ENCODE peak calls at places on chromosomes 12 and 14, in seven cellular contexts. One of them, this sample, is unnamed.

GRCh38 chr12:93292213-93292612 is 85.5 kb upstream of the NUDT4 start:
- DNase-seq in prostate gland: no peak
- DNase-seq in GM04504: no peak
- DNase-seq in cerebellum: no peak
- DNase-seq in uterus: no peak
- DNase-seq in fibroblast of the aortic adventitia: no peak
- DNase-seq in right lobe of liver: no peak
- DNase-seq in this sample: no peak

GRCh38 chr14:74302160-74302628 is 540 bp downstream of the ABCD4 start:
- DNase-seq in GM04504: peak; percentile 21
- DNase-seq in cerebellum: peak; percentile 58
- DNase-seq in prostate gland: no peak
- DNase-seq in fibroblast of the aortic adventitia: peak; percentile 68
- DNase-seq in right lobe of liver: no peak
- DNase-seq in uterus: no peak
- DNase-seq in this sample: peak; percentile 72

GRCh38 chr14:37401093-37401492 is 194.0 kb downstream of the FOXA1 start:
- DNase-seq in prostate gland: no peak
- DNase-seq in uterus: no peak
- DNase-seq in fibroblast of the aortic adventitia: no peak
- DNase-seq in right lobe of liver: no peak
- DNase-seq in cerebellum: no peak
- DNase-seq in GM04504: no peak
- DNase-seq in this sample: no peak

GRCh38 chr12:131817241-131817640 is 11.0 kb upstream of the MMP17 start:
- DNase-seq in fibroblast of the aortic adventitia: no peak
- DNase-seq in prostate gland: no peak
- DNase-seq in cerebellum: no peak
- DNase-seq in uterus: no peak
- DNase-seq in right lobe of liver: no peak
- DNase-seq in GM04504: no peak
- DNase-seq in this sample: no peak

GRCh38 chr14:32662234-32662633 is 276.4 kb upstream of the NPAS3 start:
- DNase-seq in cerebellum: no peak
- DNase-seq in GM04504: peak; percentile 14
- DNase-seq in right lobe of liver: no peak
- DNase-seq in fibroblast of the aortic adventitia: no peak
- DNase-seq in uterus: no peak
- DNase-seq in prostate gland: no peak
- DNase-seq in this sample: no peak

GRCh38 chr12:2749580-2749979 is 45.2 kb upstream of the FKBP4 start:
- DNase-seq in uterus: no peak
- DNase-seq in cerebellum: no peak
- DNase-seq in right lobe of liver: no peak
- DNase-seq in prostate gland: no peak
- DNase-seq in GM04504: no peak
- DNase-seq in fibroblast of the aortic adventitia: no peak
- DNase-seq in this sample: no peak

GRCh38 chr12:10529603-10530002 is 23.9 kb downstream of the EIF2S3B start:
- DNase-seq in right lobe of liver: no peak
- DNase-seq in cerebellum: no peak
- DNase-seq in GM04504: no peak
- DNase-seq in prostate gland: no peak
- DNase-seq in fibroblast of the aortic adventitia: no peak
- DNase-seq in uterus: no peak
- DNase-seq in this sample: no peak

GRCh38 chr14:63383776-63384367 is 65.1 kb upstream of the GPHB5 start:
- DNase-seq in prostate gland: no peak
- DNase-seq in uterus: no peak
- DNase-seq in right lobe of liver: no peak
- DNase-seq in cerebellum: no peak
- DNase-seq in GM04504: no peak
- DNase-seq in fibroblast of the aortic adventitia: no peak
- DNase-seq in this sample: no peak

GRCh38 chr12:79597910-79598309 is 92.9 kb downstream of the PAWR start:
- DNase-seq in fibroblast of the aortic adventitia: no peak
- DNase-seq in uterus: no peak
- DNase-seq in GM04504: peak; percentile 8
- DNase-seq in right lobe of liver: no peak
- DNase-seq in prostate gland: no peak
- DNase-seq in cerebellum: no peak
- DNase-seq in this sample: no peak

GRCh38 chr14:61608245-61609142 is 86.8 kb upstream of the HIF1A start:
- DNase-seq in uterus: no peak
- DNase-seq in cerebellum: peak; percentile 80
- DNase-seq in right lobe of liver: no peak
- DNase-seq in fibroblast of the aortic adventitia: peak; percentile 76
- DNase-seq in prostate gland: no peak
- DNase-seq in GM04504: no peak
- DNase-seq in this sample: peak; percentile 87

GRCh38 chr14:91281346-91281745 is 36.8 kb upstream of the GPR68 start:
- DNase-seq in uterus: no peak
- DNase-seq in cerebellum: no peak
- DNase-seq in GM04504: peak; percentile 47
- DNase-seq in prostate gland: no peak
- DNase-seq in right lobe of liver: no peak
- DNase-seq in fibroblast of the aortic adventitia: no peak
- DNase-seq in this sample: no peak

GRCh38 chr14:70130498-70130897 is 58.3 kb downstream of the SLC8A3 start:
- DNase-seq in right lobe of liver: no peak
- DNase-seq in cerebellum: no peak
- DNase-seq in uterus: no peak
- DNase-seq in GM04504: no peak
- DNase-seq in fibroblast of the aortic adventitia: no peak
- DNase-seq in prostate gland: no peak
- DNase-seq in this sample: no peak

GRCh38 chr12:104890463-104891096 is 67.5 kb downstream of the SLC41A2 start:
- DNase-seq in fibroblast of the aortic adventitia: no peak
- DNase-seq in uterus: no peak
- DNase-seq in prostate gland: no peak
- DNase-seq in GM04504: no peak
- DNase-seq in right lobe of liver: no peak
- DNase-seq in cerebellum: no peak
- DNase-seq in this sample: no peak

GRCh38 chr14:44961151-44961729 is 507 bp downstream of the KLHL28 start:
- DNase-seq in cerebellum: peak; percentile 54
- DNase-seq in prostate gland: peak; percentile 46
- DNase-seq in fibroblast of the aortic adventitia: peak; percentile 66
- DNase-seq in GM04504: no peak
- DNase-seq in right lobe of liver: peak; percentile 59
- DNase-seq in uterus: peak; percentile 55
- DNase-seq in this sample: peak; percentile 59

GRCh38 chr12:59833408-59833807 is 237.6 kb downstream of the SLC16A7 start:
- DNase-seq in fibroblast of the aortic adventitia: no peak
- DNase-seq in prostate gland: no peak
- DNase-seq in cerebellum: no peak
- DNase-seq in uterus: no peak
- DNase-seq in right lobe of liver: no peak
- DNase-seq in GM04504: no peak
- DNase-seq in this sample: no peak

GRCh38 chr12:117662220-117662619 is 300.8 kb upstream of the NOS1 start:
- DNase-seq in GM04504: no peak
- DNase-seq in prostate gland: no peak
- DNase-seq in right lobe of liver: no peak
- DNase-seq in cerebellum: no peak
- DNase-seq in fibroblast of the aortic adventitia: no peak
- DNase-seq in uterus: no peak
- DNase-seq in this sample: no peak

GRCh38 chr14:76305474-76305826 is 70.5 kb upstream of the ESRRB start:
- DNase-seq in prostate gland: no peak
- DNase-seq in uterus: no peak
- DNase-seq in GM04504: no peak
- DNase-seq in right lobe of liver: no peak
- DNase-seq in fibroblast of the aortic adventitia: no peak
- DNase-seq in cerebellum: no peak
- DNase-seq in this sample: no peak

GRCh38 chr14:77031680-77032482 is 3.4 kb upstream of the IRF2BPL start:
- DNase-seq in uterus: peak; percentile 61
- DNase-seq in fibroblast of the aortic adventitia: peak; percentile 83
- DNase-seq in prostate gland: no peak
- DNase-seq in right lobe of liver: no peak
- DNase-seq in cerebellum: no peak
- DNase-seq in GM04504: no peak
- DNase-seq in this sample: peak; percentile 30

GRCh38 chr14:34872822-34873590 is 2.2 kb downstream of the BAZ1A start:
- DNase-seq in uterus: no peak
- DNase-seq in GM04504: peak; percentile 3
- DNase-seq in cerebellum: no peak
- DNase-seq in right lobe of liver: no peak
- DNase-seq in fibroblast of the aortic adventitia: peak; percentile 64
- DNase-seq in prostate gland: peak; percentile 66
- DNase-seq in this sample: no peak

GRCh38 chr12:41557081-41557480 is 369.0 kb downstream of the PDZRN4 start:
- DNase-seq in fibroblast of the aortic adventitia: no peak
- DNase-seq in cerebellum: no peak
- DNase-seq in uterus: no peak
- DNase-seq in right lobe of liver: no peak
- DNase-seq in GM04504: no peak
- DNase-seq in prostate gland: no peak
- DNase-seq in this sample: no peak

GRCh38 chr12:104219361-104219892 is 3.8 kb downstream of the TXNRD1 start:
- DNase-seq in prostate gland: peak; percentile 51
- DNase-seq in fibroblast of the aortic adventitia: peak; percentile 100
- DNase-seq in uterus: no peak
- DNase-seq in cerebellum: no peak
- DNase-seq in right lobe of liver: no peak
- DNase-seq in GM04504: peak; percentile 95
- DNase-seq in this sample: peak; percentile 95

GRCh38 chr14:104080557-104081492 is 4.7 kb upstream of the ASPG start:
- DNase-seq in prostate gland: no peak
- DNase-seq in uterus: no peak
- DNase-seq in GM04504: no peak
- DNase-seq in right lobe of liver: no peak
- DNase-seq in cerebellum: no peak
- DNase-seq in fibroblast of the aortic adventitia: no peak
- DNase-seq in this sample: no peak